ENCODE peak calls at places on chromosomes 5 and 9, in five cellular contexts. T is H1, M is IMR-90, K is mesendoderm, B is mesenchymal stem cell. U is an unnamed sample.

GRCh38 chr5:168575391-168576372 is 3.5 kb downstream of the PANK3 start:
- DNase-seq in T (no peak), M (peak), K (peak), B (no peak), U (no peak)

GRCh38 chr5:125194901-125195300 is 448.5 kb upstream of the ZNF608 start:
- DNase-seq in T (no peak), M (no peak), K (no peak), B (no peak), U (no peak)

GRCh38 chr5:11385901-11386293 is 518.3 kb downstream of the CTNND2 start:
- DNase-seq in T (peak), M (no peak), K (peak), B (no peak), U (peak)

GRCh38 chr5:65693121-65693520 is 28.8 kb downstream of the SGTB start:
- DNase-seq in T (no peak), M (no peak), K (no peak), B (no peak), U (no peak)

GRCh38 chr5:44565872-44566271 is 176.7 kb upstream of the FGF10 start:
- DNase-seq in T (no peak), M (no peak), K (peak), B (peak), U (no peak)

GRCh38 chr9:89179535-89179919 is 909 bp upstream of the SHC3 start:
- DNase-seq in T (no peak), M (peak), K (peak), B (peak), U (no peak)

GRCh38 chr5:135434591-135435466 is 12.3 kb downstream of the DCANP1 start:
- DNase-seq in T (peak), M (peak), K (no peak), B (no peak), U (no peak)

GRCh38 chr5:59791131-59791485 is 102.4 kb downstream of the PDE4D start:
- DNase-seq in T (no peak), M (no peak), K (no peak), B (no peak), U (no peak)

GRCh38 chr5:66615136-66615535 is 18.9 kb downstream of the MAST4 start:
- DNase-seq in T (no peak), M (no peak), K (no peak), B (no peak), U (no peak)

GRCh38 chr5:72283358-72283757 is 36.7 kb downstream of the MRPS27 start:
- DNase-seq in T (no peak), M (no peak), K (no peak), B (peak), U (no peak)

GRCh38 chr5:76964018-76964417 is 11.2 kb downstream of the CRHBP start:
- DNase-seq in T (no peak), M (no peak), K (no peak), B (no peak), U (no peak)

GRCh38 chr9:116693233-116693731 is 6.2 kb downstream of the TRIM32 start:
- DNase-seq in T (no peak), M (peak), K (no peak), B (peak), U (no peak)

GRCh38 chr5:50874277-50874984 is 208.0 kb downstream of the PARP8 start:
- DNase-seq in T (no peak), M (no peak), K (no peak), B (peak), U (no peak)

GRCh38 chr5:43582082-43583005 is 20.6 kb upstream of the NNT start:
- DNase-seq in T (no peak), M (no peak), K (no peak), B (no peak), U (no peak)

GRCh38 chr5:33675958-33676464 is 215.8 kb downstream of the ADAMTS12 start:
- DNase-seq in T (no peak), M (no peak), K (no peak), B (no peak), U (no peak)

GRCh38 chr9:121279841-121280388 is 12.0 kb downstream of the GSN start:
- DNase-seq in T (no peak), M (no peak), K (no peak), B (no peak), U (no peak)

GRCh38 chr5:1380011-1380817 is 35.3 kb upstream of the CLPTM1L start:
- DNase-seq in T (peak), M (peak), K (peak), B (peak), U (peak)

GRCh38 chr5:1503301-1504243 is 20.2 kb downstream of the LPCAT1 start:
- DNase-seq in T (no peak), M (peak), K (no peak), B (no peak), U (no peak)

GRCh38 chr9:129336130-129336528 is 158.1 kb upstream of the IER5L start:
- DNase-seq in T (peak), M (peak), K (peak), B (no peak), U (no peak)

GRCh38 chr5:169521366-169521983 is 62.1 kb upstream of the SPDL1 start:
- DNase-seq in T (no peak), M (no peak), K (no peak), B (no peak), U (no peak)

GRCh38 chr5:395921-396714 is 46.9 kb upstream of the EXOC3 start:
- DNase-seq in T (no peak), M (no peak), K (no peak), B (no peak), U (no peak)

GRCh38 chr9:90189306-90189705 is 453.3 kb downstream of the DIRAS2 start:
- DNase-seq in T (no peak), M (no peak), K (no peak), B (no peak), U (no peak)

GRCh38 chr9:31023793-31024192 is 1360.7 kb upstream of the ACO1 start:
- DNase-seq in T (no peak), M (no peak), K (no peak), B (no peak), U (no peak)

GRCh38 chr9:89139450-89139849 is 39.2 kb downstream of the SHC3 start:
- DNase-seq in T (no peak), M (peak), K (no peak), B (no peak), U (no peak)

GRCh38 chr5:139660916-139661814 is 13.0 kb downstream of the CXXC5 start:
- DNase-seq in T (no peak), M (peak), K (no peak), B (peak), U (no peak)

GRCh38 chr9:132989014-132989310 is 10.5 kb downstream of the GFI1B start:
- DNase-seq in T (no peak), M (no peak), K (no peak), B (no peak), U (no peak)

GRCh38 chr9:36135791-36136276 is 699 bp upstream of the GLIPR2 start:
- DNase-seq in T (peak), M (no peak), K (peak), B (no peak), U (no peak)

GRCh38 chr9:128920381-128921058 is at the start of gene PHYHD1:
- DNase-seq in T (no peak), M (peak), K (no peak), B (peak), U (no peak)

GRCh38 chr5:94461131-94461530 is 157.3 kb downstream of the KIAA0825 start:
- DNase-seq in T (no peak), M (no peak), K (no peak), B (no peak), U (no peak)

GRCh38 chr5:94457788-94458187 is 160.6 kb downstream of the KIAA0825 start:
- DNase-seq in T (no peak), M (no peak), K (no peak), B (no peak), U (no peak)

GRCh38 chr5:94463739-94464138 is 154.7 kb downstream of the KIAA0825 start:
- DNase-seq in T (no peak), M (peak), K (no peak), B (no peak), U (no peak)

GRCh38 chr5:94459915-94460314 is 158.5 kb downstream of the KIAA0825 start:
- DNase-seq in T (no peak), M (no peak), K (no peak), B (no peak), U (no peak)
- H3K4ac ChIP-seq in T (no peak), M (no peak), K (no peak), B (no peak), U (no peak)

DNA sequence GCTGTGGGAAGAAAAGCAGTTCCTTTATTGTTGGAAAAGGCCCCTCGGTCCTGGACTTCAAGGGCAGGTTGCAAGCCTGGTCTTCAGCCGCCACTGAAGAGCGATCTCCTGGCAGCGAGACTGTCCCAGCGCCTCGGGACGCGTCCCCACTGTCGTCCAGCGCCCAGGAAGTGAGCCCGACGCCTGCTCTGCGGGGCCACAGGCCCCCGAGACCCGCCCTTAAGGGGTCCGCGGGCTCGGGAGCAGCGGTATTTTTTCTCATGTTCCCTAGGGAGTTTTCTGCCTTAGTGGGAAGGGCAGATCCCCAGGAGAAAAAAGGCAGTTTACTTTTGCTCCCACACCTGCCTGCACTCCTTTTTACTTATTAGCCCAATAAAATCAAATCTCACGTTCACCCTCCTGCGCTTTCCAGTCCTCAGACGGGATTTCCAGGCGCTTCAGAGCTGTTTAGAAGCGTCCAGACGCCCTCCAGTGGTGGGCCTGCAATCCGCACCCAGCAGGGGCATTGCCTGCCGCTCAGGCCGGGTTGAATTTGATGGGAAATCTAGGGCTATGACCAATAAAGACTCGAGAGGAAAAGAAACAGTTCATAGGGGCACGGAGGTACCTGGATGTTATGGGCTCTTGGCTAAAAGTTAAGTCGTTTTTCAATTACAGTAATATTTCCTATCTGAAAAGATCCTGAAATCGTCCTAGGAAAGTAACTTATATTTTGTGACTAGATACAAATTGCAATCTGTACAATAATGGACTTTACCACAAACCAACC is 2.8 kb upstream of the EFNA5 start:
- DNase-seq in T (peak), M (peak), K (peak), B (peak), U (peak)
- H3K4ac ChIP-seq in T (no peak), M (no peak), K (peak), B (peak), U (no peak)

DNA sequence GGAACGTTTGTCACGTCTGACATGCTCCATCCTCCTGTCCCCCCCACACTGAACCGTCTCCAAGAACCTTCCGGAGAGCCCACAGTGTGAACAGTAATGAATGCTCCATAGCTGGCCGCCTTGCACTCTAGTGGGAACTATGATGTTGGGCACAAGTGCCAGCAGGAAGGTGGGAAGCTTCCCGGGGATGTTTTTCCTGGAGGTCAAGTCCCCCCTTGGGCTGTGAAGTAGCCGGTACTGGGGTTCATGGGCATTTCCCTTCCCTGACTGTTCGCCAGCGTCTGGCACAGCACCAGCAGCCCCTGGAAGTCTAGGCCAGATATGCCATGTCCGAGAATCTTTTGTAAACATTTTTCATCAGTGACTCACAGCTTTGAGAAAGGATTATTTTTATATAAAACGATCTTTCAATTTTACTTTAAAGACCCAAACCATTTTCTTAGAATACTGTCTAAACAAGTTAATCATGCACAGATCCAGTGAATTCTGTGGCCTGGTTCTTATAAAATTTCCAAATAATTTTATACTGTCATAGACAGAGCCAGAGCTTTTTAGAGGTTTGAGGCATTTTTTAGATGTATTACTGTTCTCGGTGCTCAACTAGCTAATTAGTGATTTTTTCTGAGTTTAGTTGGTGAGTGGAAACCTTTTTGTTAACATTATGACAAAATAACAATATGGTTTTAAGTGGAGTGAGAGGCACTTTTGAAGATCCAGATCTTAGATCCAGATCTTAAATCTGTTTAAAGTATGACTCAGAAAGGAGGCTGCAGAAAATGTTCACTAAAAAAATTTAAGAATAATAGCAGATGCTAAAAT is 11.6 kb downstream of the ABL1 start:
- DNase-seq in T (no peak), M (peak), K (no peak), B (peak), U (no peak)
- H3K4ac ChIP-seq in T (no peak), M (peak), K (no peak), B (peak), U (no peak)

DNA sequence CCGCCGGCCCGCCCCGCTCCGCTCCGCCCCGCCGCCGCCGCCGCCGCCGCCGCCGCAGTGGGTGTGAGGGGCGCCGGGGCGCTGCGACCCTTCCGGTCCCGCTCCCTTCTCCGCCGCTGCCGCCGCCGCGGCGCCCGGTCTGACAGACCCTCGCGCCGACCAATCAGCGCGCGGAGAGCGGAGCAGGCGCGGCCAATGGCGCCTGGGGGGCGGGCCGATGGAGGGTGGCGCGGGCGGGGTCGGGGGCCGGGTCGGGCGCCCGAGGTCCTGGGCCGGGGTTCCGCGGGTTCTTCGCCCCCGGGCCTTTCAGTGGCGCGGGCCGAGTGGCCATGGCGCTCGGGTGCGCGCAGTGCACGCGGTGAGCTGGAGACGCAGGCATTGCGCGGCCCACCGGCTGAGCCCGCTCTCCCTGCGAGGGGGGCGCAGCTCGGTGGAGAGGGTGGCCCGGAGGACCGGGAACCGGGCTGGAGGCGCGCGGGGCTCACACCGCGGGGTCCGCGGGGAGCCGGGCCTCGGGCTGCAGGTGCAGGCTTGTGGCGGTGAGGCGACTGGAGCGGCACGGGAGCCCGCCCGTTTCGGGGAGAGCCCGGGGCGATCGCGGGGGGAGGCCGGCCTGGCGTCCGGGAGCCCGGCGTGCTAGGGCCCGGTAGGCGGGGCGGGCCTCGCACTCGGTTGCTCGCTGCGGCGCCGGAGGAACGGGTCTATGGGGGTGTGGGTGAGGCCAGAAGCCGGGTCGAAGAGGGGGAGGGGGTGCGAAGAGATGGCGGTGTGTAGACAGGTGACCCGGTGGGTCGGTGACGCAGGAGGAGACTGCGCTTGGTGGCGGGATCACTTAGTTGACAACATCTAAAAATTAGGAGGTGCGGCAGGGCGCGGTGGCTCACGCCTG is at the start of gene MAPK9:
- DNase-seq in T (peak), M (peak), K (peak), B (peak), U (peak)
- H3K4ac ChIP-seq in T (no peak), M (peak), K (peak), B (peak), U (peak)

GRCh38 chr5:132952829-132953228 is 10.6 kb downstream of the AFF4 start:
- DNase-seq in T (peak), M (no peak), K (no peak), B (no peak), U (no peak)
- H3K4ac ChIP-seq in T (no peak), M (no peak), K (no peak), B (no peak), U (no peak)

GRCh38 chr5:55624841-55625602 is 87.1 kb downstream of the SLC38A9 start:
- DNase-seq in T (peak), M (no peak), K (peak), B (no peak), U (no peak)

GRCh38 chr5:55626805-55627204 is 85.3 kb downstream of the SLC38A9 start:
- DNase-seq in T (no peak), M (peak), K (no peak), B (no peak), U (no peak)

GRCh38 chr5:55625913-55626312 is 86.2 kb downstream of the SLC38A9 start:
- DNase-seq in T (no peak), M (no peak), K (no peak), B (no peak), U (no peak)

GRCh38 chr5:55623789-55624188 is 88.3 kb downstream of the SLC38A9 start:
- DNase-seq in T (no peak), M (no peak), K (no peak), B (no peak), U (no peak)

GRCh38 chr5:55625603-55625875 is 86.6 kb downstream of the SLC38A9 start:
- DNase-seq in T (no peak), M (no peak), K (no peak), B (no peak), U (no peak)
- H3K4ac ChIP-seq in T (no peak), M (no peak), K (no peak), B (peak), U (no peak)

GRCh38 chr5:179734536-179735164 is 2.0 kb downstream of the MAML1 start:
- DNase-seq in T (no peak), M (no peak), K (no peak), B (no peak), U (no peak)

GRCh38 chr5:179733764-179734126 is 1.1 kb downstream of the MAML1 start:
- DNase-seq in T (no peak), M (no peak), K (no peak), B (no peak), U (peak)

GRCh38 chr5:179732918-179733763 is 519 bp downstream of the MAML1 start:
- DNase-seq in T (peak), M (peak), K (peak), B (peak), U (peak)

GRCh38 chr5:179738725-179739124 is 6.1 kb downstream of the MAML1 start:
- DNase-seq in T (no peak), M (no peak), K (no peak), B (no peak), U (no peak)
- H3K4ac ChIP-seq in T (no peak), M (no peak), K (no peak), B (no peak), U (no peak)

DNA sequence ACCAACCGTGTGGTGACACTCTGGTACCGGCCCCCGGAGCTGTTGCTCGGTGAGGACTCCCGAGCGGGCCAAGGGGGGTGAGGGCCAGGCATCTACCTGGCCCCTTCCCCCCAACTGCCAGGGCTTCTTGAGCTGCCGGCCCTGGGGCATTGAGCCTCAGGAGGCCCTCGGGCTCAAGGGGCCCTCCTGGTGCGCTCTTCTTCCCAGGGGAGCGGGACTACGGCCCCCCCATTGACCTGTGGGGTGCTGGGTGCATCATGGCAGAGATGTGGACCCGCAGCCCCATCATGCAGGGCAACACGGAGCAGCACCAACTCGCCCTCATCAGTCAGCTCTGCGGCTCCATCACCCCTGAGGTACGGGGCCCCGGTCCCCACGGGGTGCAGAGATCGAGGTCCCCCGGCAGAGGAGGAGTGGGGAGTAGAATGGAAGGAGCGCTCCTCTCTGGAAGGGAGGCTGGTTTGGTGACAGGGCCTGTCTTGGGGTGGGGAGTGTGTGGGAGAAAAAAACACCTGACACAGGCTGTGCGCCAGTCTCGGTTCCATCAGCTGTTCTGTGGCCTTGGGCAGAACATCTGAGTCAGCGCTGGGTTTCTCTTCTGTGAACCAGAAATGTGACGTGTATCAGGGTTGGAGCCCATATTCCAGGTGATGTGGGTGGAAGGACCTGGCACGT is 2.6 kb downstream of the CDK9 start:
- DNase-seq in T (no peak), M (no peak), K (no peak), B (no peak), U (no peak)
- H3K4ac ChIP-seq in T (no peak), M (no peak), K (no peak), B (no peak), U (no peak)

GRCh38 chr9:38042626-38043359 is 26.2 kb downstream of the SHB start:
- DNase-seq in T (no peak), M (no peak), K (peak), B (no peak), U (no peak)
- H3K4ac ChIP-seq in T (no peak), M (peak), K (no peak), B (peak), U (no peak)

DNA sequence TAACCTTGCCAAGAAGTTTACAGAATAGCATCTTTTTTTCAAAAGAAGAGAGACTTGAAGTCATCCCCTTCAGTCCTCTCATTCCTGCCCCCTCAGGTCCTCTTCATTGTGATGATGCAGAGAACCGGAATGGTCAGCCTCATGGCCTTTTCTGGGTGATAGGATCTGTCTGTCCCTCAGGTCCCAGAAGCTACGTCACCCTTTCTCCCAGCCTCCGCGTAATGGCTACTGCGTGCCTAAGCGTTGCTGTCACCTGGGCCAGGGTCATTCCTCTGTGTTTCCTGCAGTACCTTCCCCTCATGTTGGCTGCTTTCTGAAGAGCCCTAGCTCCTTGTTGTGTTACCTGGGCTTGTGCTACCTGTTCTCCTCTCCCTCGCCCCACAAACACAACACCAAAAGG is 4.7 kb downstream of the PIK3R1 start:
- DNase-seq in T (no peak), M (no peak), K (no peak), B (no peak), U (no peak)
- H3K4ac ChIP-seq in T (no peak), M (no peak), K (no peak), B (no peak), U (no peak)

U was measured in neuronal stem cell.